ENCODE peak calls at places on chromosomes 16 and 17, in seven cellular contexts. A, Y, W, C, X, P and S are unnamed samples.

GRCh38 chr16:11625769-11626168 is 39.0 kb upstream of the LITAF start:
- DNase-seq in Y (no peak), W (no peak), C (no peak), A (no peak), P (no peak), X (no peak), S (no peak)

GRCh38 chr16:3454093-3454492 is 10.6 kb downstream of the NAA60 start:
- DNase-seq in A (no peak), P (no peak), C (no peak), Y (no peak), X (no peak), W (no peak), S (no peak)

GRCh38 chr17:64655704-64656103 is 6.4 kb downstream of the SMURF2 start:
- DNase-seq in A (no peak), W (no peak), P (no peak), Y (no peak), X (no peak), C (no peak), S (no peak)

GRCh38 chr16:4114257-4115208 is 1.7 kb downstream of the ADCY9 start:
- DNase-seq in C (no peak), W (no peak), P (no peak), X (no peak), A (no peak), Y (no peak), S (no peak)

GRCh38 chr17:39014795-39015545 is 47.8 kb upstream of the FBXO47 start:
- DNase-seq in A (no peak), P (no peak), C (no peak), X (no peak), W (no peak), Y (no peak), S (no peak)

GRCh38 chr17:38815576-38816193 is 9.4 kb downstream of the CWC25 start:
- DNase-seq in X (peak), A (no peak), Y (no peak), C (peak), P (no peak), W (peak), S (no peak)

GRCh38 chr16:55283776-55284717 is 40.0 kb upstream of the IRX6 start:
- DNase-seq in W (no peak), X (no peak), A (no peak), P (no peak), C (no peak), Y (no peak), S (peak)

GRCh38 chr16:77945126-77945525 is 77.2 kb upstream of the CLEC3A start:
- DNase-seq in A (no peak), P (no peak), X (no peak), Y (no peak), C (peak), W (no peak), S (no peak)

GRCh38 chr17:59329558-59330313 is 1.7 kb upstream of the YPEL2 start:
- DNase-seq in X (no peak), A (peak), Y (peak), C (peak), W (peak), P (peak), S (peak)

GRCh38 chr17:21375757-21376584 is at the start of gene KCNJ12:
- DNase-seq in P (peak), X (no peak), C (peak), A (no peak), W (no peak), Y (no peak), S (no peak)

GRCh38 chr17:347309-347708 is 5.3 kb downstream of the RPH3AL start:
- DNase-seq in W (no peak), A (no peak), Y (no peak), X (no peak), C (no peak), P (no peak), S (no peak)

GRCh38 chr16:15856217-15856616 is 611 bp downstream of the MYH11 start:
- DNase-seq in A (no peak), W (no peak), C (no peak), P (no peak), X (no peak), Y (no peak), S (no peak)

GRCh38 chr16:69349508-69349907 is 2.1 kb downstream of the TMED6 start:
- DNase-seq in A (no peak), P (no peak), C (no peak), W (no peak), X (no peak), Y (no peak), S (no peak)

GRCh38 chr16:1438229-1439057 is 5.9 kb downstream of the CCDC154 start:
- DNase-seq in C (no peak), A (no peak), Y (no peak), P (no peak), W (no peak), X (no peak), S (no peak)